ENCODE peak calls at places on chromosomes 16 and 17, in six cellular contexts. N is HFFc6; L is CD4-positive, alpha-beta T cell; Z is omental fat pad; C is nephron progenitor cell; A is heart left ventricle. Y is an unnamed sample.

GRCh38 chr17:43767053-43767712 is 8.6 kb upstream of the SOST start:
- DNase-seq in N (no peak), L (no peak), Z (no peak), C (no peak), A (no peak), Y (no peak)

GRCh38 chr16:4426021-4426684 is 485 bp downstream of the DNAJA3 start:
- DNase-seq in N (no peak), L (no peak), Z (no peak), C (peak), A (no peak), Y (no peak)

GRCh38 chr17:82405051-82405450 is 13.1 kb upstream of the HEXD start:
- DNase-seq in N (no peak), L (no peak), Z (no peak), C (no peak), A (no peak), Y (no peak)

GRCh38 chr16:19163215-19163614 is 4.8 kb upstream of the SYT17 start:
- DNase-seq in N (no peak), L (no peak), Z (no peak), C (no peak), A (no peak), Y (no peak)

GRCh38 chr17:82449136-82449882 is 1.2 kb downstream of the CYBC1 start:
- DNase-seq in N (no peak), L (peak), Z (no peak), C (no peak), A (peak), Y (no peak)

GRCh38 chr16:87822571-87822970 is 46.7 kb downstream of the SLC7A5 start:
- DNase-seq in N (no peak), L (no peak), Z (no peak), C (peak), A (no peak), Y (peak)

GRCh38 chr17:8421571-8421970 is 14.1 kb upstream of the NDEL1 start:
- DNase-seq in N (no peak), L (no peak), Z (no peak), C (no peak), A (no peak), Y (no peak)

GRCh38 chr16:27290582-27290981 is 22.0 kb upstream of the NSMCE1 start:
- DNase-seq in N (no peak), L (no peak), Z (no peak), C (no peak), A (no peak), Y (no peak)

GRCh38 chr16:77469639-77470038 is 34.8 kb upstream of the ADAMTS18 start:
- DNase-seq in N (no peak), L (no peak), Z (no peak), C (no peak), A (no peak), Y (peak)

GRCh38 chr16:48155926-48156789 is at the start of gene ABCC12:
- DNase-seq in N (no peak), L (no peak), Z (no peak), C (no peak), A (no peak), Y (no peak)

GRCh38 chr17:869567-870530 is 87.7 kb downstream of the MRM3 start:
- DNase-seq in N (peak), L (no peak), Z (no peak), C (no peak), A (peak), Y (no peak)

GRCh38 chr17:5260542-5260941 is 21.5 kb upstream of the RABEP1 start:
- DNase-seq in N (peak), L (no peak), Z (no peak), C (no peak), A (no peak), Y (no peak)

GRCh38 chr17:15999974-16000827 is 577 bp downstream of the TTC19 start:
- DNase-seq in N (peak), L (no peak), Z (no peak), C (peak), A (peak), Y (peak)

GRCh38 chr17:1325766-1326165 is 46.3 kb downstream of the TRARG1 start:
- DNase-seq in N (no peak), L (no peak), Z (no peak), C (no peak), A (no peak), Y (no peak)

GRCh38 chr16:80680839-80681238 is 123.6 kb downstream of the CDYL2 start:
- DNase-seq in N (no peak), L (no peak), Z (no peak), C (no peak), A (no peak), Y (no peak)

GRCh38 chr17:58242171-58242784 is 3.9 kb downstream of the LPO start:
- DNase-seq in N (no peak), L (no peak), Z (no peak), C (no peak), A (no peak), Y (no peak)

GRCh38 chr17:59675231-59675630 is 32.0 kb downstream of the PTRH2 start:
- DNase-seq in N (no peak), L (no peak), Z (no peak), C (no peak), A (no peak), Y (no peak)

GRCh38 chr16:2512920-2513404 is 790 bp upstream of the ATP6V0C start:
- DNase-seq in N (no peak), L (no peak), Z (no peak), C (no peak), A (peak), Y (peak)

GRCh38 chr16:10946308-10946707 is 1.9 kb downstream of the CLEC16A start:
- DNase-seq in N (no peak), L (no peak), Z (no peak), C (no peak), A (no peak), Y (no peak)

GRCh38 chr17:50099003-50099402 is 3.9 kb downstream of the PDK2 start:
- DNase-seq in N (no peak), L (no peak), Z (no peak), C (no peak), A (no peak), Y (peak)

GRCh38 chr17:5416886-5417285 is 2.6 kb downstream of the NUP88 start:
- DNase-seq in N (no peak), L (no peak), Z (no peak), C (no peak), A (no peak), Y (no peak)

GRCh38 chr17:10435096-10435495 is 13.3 kb upstream of the MYH8 start:
- DNase-seq in N (no peak), L (no peak), Z (no peak), C (no peak), A (no peak), Y (no peak)

GRCh38 chr17:82869536-82869935 is 29.7 kb upstream of the ZNF750 start:
- DNase-seq in N (no peak), L (no peak), Z (no peak), C (no peak), A (no peak), Y (no peak)

GRCh38 chr16:24917891-24918290 is 72.1 kb downstream of the SLC5A11 start:
- DNase-seq in N (no peak), L (no peak), Z (no peak), C (no peak), A (no peak), Y (no peak)

GRCh38 chr17:78910885-78911284 is 7.9 kb upstream of the CEP295NL start:
- DNase-seq in N (no peak), L (no peak), Z (no peak), C (no peak), A (peak), Y (no peak)

GRCh38 chr17:2503627-2504026 is 8.1 kb downstream of the METTL16 start:
- DNase-seq in N (no peak), L (no peak), Z (no peak), C (no peak), A (no peak), Y (no peak)
- TF ChIP-seq CTCF in N (no peak), L (no peak), Z (no peak), C (no peak), A (no peak), Y (no peak)

GRCh38 chr17:53191878-53192277 is 630.8 kb upstream of the KIF2B start:
- DNase-seq in N (no peak), L (no peak), Z (no peak), C (no peak), A (no peak), Y (no peak)
- TF ChIP-seq CTCF in N (no peak), L (no peak), Z (no peak), C (no peak), A (no peak), Y (no peak)

GRCh38 chr17:67245073-67245693 is at the start of gene HELZ:
- DNase-seq in N (peak), L (peak), Z (peak), C (peak), A (peak), Y (peak)

GRCh38 chr17:67246398-67246647 is 1.3 kb upstream of the HELZ start:
- DNase-seq in N (no peak), L (no peak), Z (no peak), C (no peak), A (no peak), Y (no peak)

GRCh38 chr17:67244621-67245072 is 349 bp downstream of the HELZ start:
- DNase-seq in N (no peak), L (no peak), Z (no peak), C (peak), A (peak), Y (peak)

GRCh38 chr17:67246648-67247415 is 1.8 kb upstream of the HELZ start:
- DNase-seq in N (peak), L (peak), Z (peak), C (peak), A (no peak), Y (no peak)

DNA sequence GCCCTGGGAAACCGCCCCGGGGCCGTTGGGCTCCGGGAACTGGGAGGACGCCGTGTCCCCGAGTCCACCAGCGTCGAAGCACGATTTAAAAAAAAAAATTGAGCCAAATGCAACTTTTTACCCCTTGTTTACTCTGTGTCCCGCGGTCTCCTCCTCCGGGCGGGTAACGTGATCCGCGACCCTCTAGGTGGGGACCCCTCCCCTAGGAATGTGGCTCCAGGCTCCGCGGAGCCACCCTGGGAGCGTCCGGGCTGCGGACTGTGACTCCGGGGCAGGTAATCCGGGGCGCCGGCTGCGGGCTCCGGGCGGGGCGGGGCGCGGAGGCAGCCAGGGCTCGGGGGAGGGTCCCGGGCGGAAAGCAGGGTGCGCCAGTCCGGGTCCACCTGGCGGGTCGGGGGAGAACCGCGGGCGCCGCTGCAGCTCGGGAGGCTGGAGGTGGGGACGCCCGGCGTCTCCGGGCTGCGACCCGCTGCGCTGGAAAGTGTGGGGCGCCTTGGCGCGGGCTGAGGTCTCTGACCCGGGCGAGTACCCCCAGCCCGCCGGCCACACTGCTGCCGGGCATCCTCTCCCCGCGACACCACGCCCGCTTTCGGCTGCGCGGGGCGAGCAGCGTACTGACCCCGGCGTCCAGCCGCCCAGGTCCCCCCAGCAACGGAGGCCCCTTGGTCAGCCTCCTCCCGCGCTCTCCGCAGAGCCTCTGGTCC is 850 bp upstream of the HELZ start:
- DNase-seq in N (no peak), L (peak), Z (no peak), C (peak), A (peak), Y (peak)
- TF ChIP-seq CTCF in N (peak), L (no peak), Z (no peak), C (peak), A (no peak), Y (no peak)

GRCh38 chr17:39636587-39636926 is 387 bp upstream of the STARD3 start:
- DNase-seq in N (no peak), L (no peak), Z (no peak), C (no peak), A (no peak), Y (no peak)

GRCh38 chr17:39635614-39636176 is 1.2 kb upstream of the STARD3 start:
- DNase-seq in N (no peak), L (no peak), Z (no peak), C (no peak), A (no peak), Y (no peak)

GRCh38 chr17:39639043-39639442 is 2.1 kb downstream of the STARD3 start:
- DNase-seq in N (no peak), L (no peak), Z (no peak), C (no peak), A (no peak), Y (no peak)

GRCh38 chr17:39638317-39638716 is 1.4 kb downstream of the STARD3 start:
- DNase-seq in N (no peak), L (no peak), Z (no peak), C (no peak), A (no peak), Y (no peak)

GRCh38 chr17:39636927-39637736 is at the start of gene STARD3:
- DNase-seq in N (peak), L (peak), Z (peak), C (peak), A (peak), Y (peak)
- TF ChIP-seq CTCF in N (peak), L (peak), Z (no peak), C (no peak), A (no peak), Y (no peak)

GRCh38 chr16:70582280-70582978 is 58.8 kb downstream of the SF3B3 start:
- DNase-seq in N (no peak), L (no peak), Z (no peak), C (no peak), A (no peak), Y (no peak)
- TF ChIP-seq CTCF in N (peak), L (no peak), Z (no peak), C (no peak), A (no peak), Y (no peak)

GRCh38 chr17:66889480-66890230 is 54.7 kb downstream of the CACNG5 start:
- DNase-seq in N (no peak), L (no peak), Z (no peak), C (no peak), A (no peak), Y (no peak)

GRCh38 chr17:66897141-66897540 is 62.2 kb downstream of the CACNG5 start:
- DNase-seq in N (no peak), L (no peak), Z (no peak), C (no peak), A (no peak), Y (no peak)

GRCh38 chr17:66893863-66894262 is 58.9 kb downstream of the CACNG5 start:
- DNase-seq in N (no peak), L (no peak), Z (no peak), C (no peak), A (no peak), Y (no peak)

GRCh38 chr17:66892286-66892685 is 57.4 kb downstream of the CACNG5 start:
- DNase-seq in N (no peak), L (no peak), Z (no peak), C (no peak), A (no peak), Y (no peak)

GRCh38 chr17:66893382-66893781 is 58.5 kb downstream of the CACNG5 start:
- DNase-seq in N (peak), L (no peak), Z (no peak), C (no peak), A (no peak), Y (no peak)
- TF ChIP-seq CTCF in N (no peak), L (no peak), Z (no peak), C (no peak), A (no peak), Y (no peak)

DNA sequence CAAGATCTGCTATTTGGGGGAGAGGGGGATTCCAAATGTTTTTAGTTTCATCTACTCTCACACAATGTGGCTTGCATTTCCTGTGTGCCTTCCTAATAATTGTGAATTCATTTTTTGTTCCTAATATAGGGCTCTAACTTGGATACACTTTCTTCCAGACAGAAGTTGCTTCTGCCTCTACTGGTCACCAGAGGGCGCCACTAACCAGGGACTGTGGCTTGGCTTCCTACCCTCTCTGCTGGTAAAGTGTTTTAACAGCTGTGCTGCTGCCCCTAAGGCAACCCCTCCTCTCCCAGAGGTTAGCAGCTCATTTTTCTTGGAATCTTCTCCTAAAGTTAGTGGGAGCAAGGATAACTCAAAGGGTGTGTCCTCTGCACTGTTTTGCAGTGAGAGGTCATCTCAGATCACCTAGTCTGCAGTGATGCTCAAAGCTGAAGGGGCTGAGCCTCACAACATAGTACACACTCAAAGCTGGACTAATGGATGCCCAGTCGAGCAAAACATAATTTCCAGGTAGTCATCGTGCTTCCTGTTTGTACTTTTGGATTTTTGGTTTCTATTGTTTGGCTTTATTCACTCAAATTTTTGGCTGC is 5.0 kb upstream of the PRSS54 start:
- DNase-seq in N (no peak), L (no peak), Z (no peak), C (peak), A (no peak), Y (peak)
- TF ChIP-seq CTCF in N (peak), L (no peak), Z (no peak), C (peak), A (peak), Y (peak)

GRCh38 chr17:56309897-56310296 is 156.6 kb downstream of the ANKFN1 start:
- DNase-seq in N (no peak), L (no peak), Z (no peak), C (no peak), A (no peak), Y (no peak)

GRCh38 chr17:56310780-56311179 is 157.5 kb downstream of the ANKFN1 start:
- DNase-seq in N (no peak), L (no peak), Z (no peak), C (no peak), A (no peak), Y (no peak)

GRCh38 chr17:56300191-56300590 is 146.9 kb downstream of the ANKFN1 start:
- DNase-seq in N (no peak), L (no peak), Z (no peak), C (no peak), A (no peak), Y (no peak)

GRCh38 chr17:56305017-56305416 is 151.7 kb downstream of the ANKFN1 start:
- DNase-seq in N (no peak), L (no peak), Z (no peak), C (no peak), A (no peak), Y (no peak)
- TF ChIP-seq CTCF in N (peak), L (no peak), Z (no peak), C (no peak), A (no peak), Y (no peak)